ENCODE peak calls at places on chromosomes 16 and 17, in five cellular contexts. S is colonic mucosa, D is psoas muscle, J is thoracic aorta, F is upper lobe of right lung. G is an unnamed sample.
A peak's percentile ranks its signal among the peaks of the same experiment; 100 is the strongest.

GRCh38 chr16:8921626-8921984 is 39.5 kb downstream of the LITAFD start:
- DNase-seq in S (no peak), D (no peak), J (no peak), F (no peak), G (no peak)

GRCh38 chr16:1458977-1459341 is 14.6 kb upstream of the CCDC154 start:
- DNase-seq in S (no peak), D (no peak), J (no peak), F (no peak), G (no peak)

GRCh38 chr16:82900611-82901010 is 273.8 kb downstream of the CDH13 start:
- DNase-seq in S (no peak), D (no peak), J (no peak), F (no peak), G (no peak)

GRCh38 chr16:79329163-79329521 is 271.4 kb downstream of the MAF start:
- DNase-seq in S (no peak), D (no peak), J (no peak), F (no peak), G (no peak)

GRCh38 chr16:86118467-86119307 is 219.7 kb downstream of the IRF8 start:
- DNase-seq in S (no peak), D (no peak), J (no peak), F (no peak), G (no peak)

GRCh38 chr17:21288581-21289017 is 4.1 kb downstream of the MAP2K3 start:
- DNase-seq in S (no peak), D (no peak), J (no peak), F (no peak), G (peak; percentile 51)

GRCh38 chr16:77307764-77308561 is 108.8 kb downstream of the SYCE1L start:
- DNase-seq in S (no peak), D (no peak), J (no peak), F (no peak), G (no peak)

GRCh38 chr16:58449768-58450167 is 50.2 kb upstream of the NDRG4 start:
- DNase-seq in S (no peak), D (no peak), J (no peak), F (no peak), G (no peak)

GRCh38 chr17:59899099-59899498 is 6.2 kb downstream of the RPS6KB1 start:
- DNase-seq in S (no peak), D (no peak), J (no peak), F (no peak), G (peak; percentile 41)

GRCh38 chr17:50361561-50362480 is 11.2 kb downstream of the MRPL27 start:
- DNase-seq in S (peak; percentile 67), D (peak; percentile 47), J (no peak), F (no peak), G (peak; percentile 31)

GRCh38 chr17:82015311-82015971 is 7.2 kb downstream of the CENPX start:
- DNase-seq in S (no peak), D (no peak), J (no peak), F (no peak), G (no peak)

GRCh38 chr17:72609501-72609900 is 483.0 kb downstream of the SLC39A11 start:
- DNase-seq in S (peak; percentile 74), D (no peak), J (no peak), F (no peak), G (no peak)

GRCh38 chr16:68267612-68268405 is 3.5 kb downstream of the SLC7A6 start:
- DNase-seq in S (peak; percentile 61), D (no peak), J (no peak), F (no peak), G (no peak)
- H3K36me3 ChIP-seq in S (no peaks in the 10 kb centered on the region), D (peaks cover 57% of the 10 kb centered on the region), J (no peaks in the 10 kb centered on the region), F (no peaks in the 10 kb centered on the region), G (peaks cover 6% of the 10 kb centered on the region)

DNA sequence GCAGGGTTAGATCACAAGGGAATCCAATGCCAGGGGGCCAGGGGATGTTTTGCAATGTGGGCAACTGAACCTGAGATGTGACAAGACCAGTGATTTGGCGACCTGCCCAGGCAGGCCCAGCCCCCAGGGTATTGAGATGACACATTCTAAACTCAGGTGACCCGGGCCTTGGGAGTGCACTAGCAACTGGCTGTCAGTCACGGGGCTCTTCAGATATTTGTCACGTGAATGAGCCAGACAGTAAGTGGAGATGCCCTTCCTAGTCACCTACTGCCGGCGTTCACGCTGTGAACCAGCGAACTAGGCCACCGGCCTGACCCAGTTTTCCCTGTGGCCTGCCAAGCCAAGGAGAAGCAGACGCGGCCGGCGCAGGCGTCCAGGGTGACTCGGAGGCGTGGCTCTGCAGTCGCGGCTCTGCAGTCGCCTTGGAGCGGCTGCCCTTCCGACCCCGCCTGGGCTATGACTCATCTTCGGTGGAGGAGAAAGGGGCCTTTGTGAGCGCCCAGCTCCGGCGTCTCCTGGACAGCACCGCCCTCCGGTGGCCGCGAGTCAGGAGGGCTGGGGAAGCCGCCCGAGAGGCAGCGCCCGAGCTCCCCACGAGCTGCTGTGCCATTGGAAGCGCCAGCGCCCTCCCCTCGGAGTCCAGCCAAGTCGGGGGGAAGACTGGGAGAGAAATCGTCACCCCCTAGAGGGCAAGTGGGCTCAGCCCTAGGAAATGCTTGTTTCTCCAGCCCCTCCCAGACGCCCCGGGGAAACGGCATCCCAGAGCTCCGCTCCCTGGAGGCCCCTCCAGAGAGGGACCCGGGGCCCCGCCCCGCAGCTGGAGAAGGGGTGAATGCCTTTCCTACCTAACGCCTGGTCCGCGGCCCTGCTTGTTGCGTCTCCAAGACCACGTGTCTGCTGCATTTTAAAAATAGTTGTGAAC is 38.8 kb downstream of the WSB1 start:
- DNase-seq in S (peak; percentile 99), D (peak; percentile 98), J (peak; percentile 96), F (peak; percentile 99), G (peak; percentile 70)
- H3K4me1 ChIP-seq in S (peaks cover 3% of the 10 kb centered on the region), D (peaks cover 21% of the 10 kb centered on the region), J (peaks cover 21% of the 10 kb centered on the region), F (peaks cover 19% of the 10 kb centered on the region), G (no peaks in the 10 kb centered on the region)

DNA sequence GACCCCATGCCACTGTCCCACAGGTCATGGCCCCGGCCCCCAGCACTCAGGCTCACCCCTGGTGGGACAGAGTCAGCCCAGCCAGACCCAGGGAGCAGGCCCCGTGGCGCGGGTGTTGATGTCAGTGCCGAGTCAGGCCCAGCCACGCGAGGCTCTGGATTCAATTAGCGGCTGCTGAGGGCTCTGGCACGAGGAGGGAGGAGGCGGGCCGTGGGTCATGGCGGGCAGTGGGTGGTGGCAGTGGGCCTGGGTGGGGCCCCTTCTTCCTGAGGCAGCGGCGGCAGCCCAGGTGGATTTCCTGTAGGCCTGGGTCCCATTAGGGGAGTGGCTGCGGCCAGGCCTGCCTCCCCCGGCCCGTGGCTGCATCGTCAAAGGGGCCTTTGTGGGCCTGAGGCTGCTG is 12.8 kb downstream of the VASN start:
- DNase-seq in S (no peak), D (no peak), J (no peak), F (no peak), G (no peak)
- H3K27ac ChIP-seq in S (no peak overlapping the region), D (no peak overlapping the region), J (peak overlapping the region; percentile 94), F (no peak overlapping the region), G (no peak overlapping the region)

GRCh38 chr17:35668807-35669206 is 62.6 kb upstream of the RASL10B start:
- DNase-seq in S (no peak), D (no peak), J (no peak), F (no peak), G (no peak)
- H3K36me3 ChIP-seq in S (no peaks in the 10 kb centered on the region), D (peaks cover 64% of the 10 kb centered on the region), J (peaks cover 9% of the 10 kb centered on the region), F (peaks cover 82% of the 10 kb centered on the region), G (peaks cover 31% of the 10 kb centered on the region)

GRCh38 chr16:89096042-89096717 is 2.5 kb downstream of the ACSF3 start:
- DNase-seq in S (no peak), D (no peak), J (no peak), F (no peak), G (no peak)

GRCh38 chr16:89097528-89097846 is 3.8 kb downstream of the ACSF3 start:
- DNase-seq in S (no peak), D (no peak), J (no peak), F (no peak), G (no peak)

GRCh38 chr16:89095401-89095974 is 1.8 kb downstream of the ACSF3 start:
- DNase-seq in S (no peak), D (no peak), J (no peak), F (no peak), G (no peak)

GRCh38 chr16:89098767-89099430 is 5.2 kb downstream of the ACSF3 start:
- DNase-seq in S (no peak), D (no peak), J (no peak), F (no peak), G (no peak)

GRCh38 chr16:89096768-89097527 is 3.3 kb downstream of the ACSF3 start:
- DNase-seq in S (no peak), D (no peak), J (no peak), F (no peak), G (peak; percentile 80)
- H3K4me1 ChIP-seq in S (peaks cover 45% of the 10 kb centered on the region), D (peaks cover 16% of the 10 kb centered on the region), J (peaks cover 20% of the 10 kb centered on the region), F (peaks cover 16% of the 10 kb centered on the region), G (peaks cover 72% of the 10 kb centered on the region)

GRCh38 chr17:6548578-6549330 is 7.6 kb downstream of the PITPNM3 start:
- DNase-seq in S (no peak), D (no peak), J (no peak), F (no peak), G (peak; percentile 3)
- H3K27ac ChIP-seq in S (no peak overlapping the region), D (no peak overlapping the region), J (no peak overlapping the region), F (peak overlapping the region; percentile 6), G (no peak overlapping the region)